ENCODE peak calls at places on chromosomes 4 and X, in seven cellular contexts. L is astrocyte of the spinal cord, Q is AG10803, X is pancreas, A is fibroblast of lung, I is endodermal cell, O is BJ. F is an unnamed sample.

GRCh38 chr4:185086053-185086452 is 57.0 kb upstream of the SLC25A4 start:
- DNase-seq in L (no peak), Q (no peak), X (no peak), A (no peak), I (peak; percentile 74), O (no peak), F (no peak)

GRCh38 chr4:13534344-13535063 is 9.8 kb downstream of the NKX3-2 start:
- DNase-seq in L (no peak), Q (no peak), X (no peak), A (no peak), I (no peak), O (no peak), F (no peak)

GRCh38 chr4:134201216-134202098 is at the start of gene PABPC4L:
- DNase-seq in L (peak; percentile 77), Q (peak; percentile 13), X (no peak), A (peak; percentile 81), I (peak; percentile 80), O (no peak), F (peak; percentile 78)

GRCh38 chr4:794911-795725 is 30.8 kb downstream of the CPLX1 start:
- DNase-seq in L (no peak), Q (no peak), X (no peak), A (no peak), I (peak; percentile 66), O (no peak), F (no peak)

GRCh38 chrX:128425546-128425945 is 373.3 kb upstream of the ACTRT1 start:
- DNase-seq in L (no peak), Q (no peak), X (no peak), A (no peak), I (no peak), O (no peak), F (no peak)

GRCh38 chrX:118181030-118181429 is 64.4 kb upstream of the KLHL13 start:
- DNase-seq in L (peak; percentile 63), Q (no peak), X (no peak), A (peak; percentile 58), I (no peak), O (no peak), F (peak; percentile 58)

GRCh38 chrX:108198420-108198819 is 106.8 kb downstream of the ATG4A start:
- DNase-seq in L (no peak), Q (no peak), X (no peak), A (peak; percentile 3), I (no peak), O (no peak), F (no peak)

GRCh38 chrX:146041741-146042140 is 224.1 kb downstream of the SLITRK2 start:
- DNase-seq in L (no peak), Q (no peak), X (no peak), A (no peak), I (no peak), O (no peak), F (no peak)

GRCh38 chrX:120773801-120774200 is 101.9 kb downstream of the CT47B1 start:
- DNase-seq in L (no peak), Q (no peak), X (no peak), A (no peak), I (no peak), O (no peak), F (no peak)

GRCh38 chr4:48269861-48270515 is 350 bp upstream of the TEC start:
- DNase-seq in L (peak; percentile 80), Q (peak; percentile 53), X (peak; percentile 96), A (peak; percentile 72), I (peak; percentile 98), O (no peak), F (peak; percentile 92)

GRCh38 chrX:10240918-10241317 is 84.1 kb downstream of the CLCN4 start:
- DNase-seq in L (peak; percentile 73), Q (peak; percentile 80), X (no peak), A (peak; percentile 90), I (no peak), O (peak; percentile 64), F (peak; percentile 54)

DNA sequence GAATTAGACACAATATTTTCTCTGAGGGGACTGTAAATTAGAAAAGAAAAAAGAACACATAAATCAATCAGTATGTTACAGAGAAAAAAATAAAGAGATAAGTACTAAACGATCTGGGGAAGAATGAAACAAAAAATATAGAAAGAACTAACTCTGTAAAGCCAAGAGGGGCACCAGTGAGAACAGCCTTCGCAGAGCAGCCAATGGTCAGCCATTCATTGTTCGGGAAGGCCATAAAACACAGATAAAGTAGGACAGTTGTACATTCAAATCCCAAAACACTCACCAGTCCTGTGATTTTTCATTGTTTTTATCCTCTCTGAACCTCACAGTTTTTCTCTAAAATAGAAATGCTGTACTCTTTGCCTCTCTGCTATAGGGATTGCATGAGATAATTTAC is 127.9 kb downstream of the NEK1 start:
- DNase-seq in L (peak; percentile 24), Q (peak; percentile 12), X (no peak), A (peak; percentile 8), I (no peak), O (no peak), F (no peak)
- TF ChIP-seq CTCF in L (peak; percentile 18), Q (peak; percentile 9), X (no peak), A (peak; percentile 43), I (peak; percentile 40), O (peak; percentile 14), F (no peak)

DNA sequence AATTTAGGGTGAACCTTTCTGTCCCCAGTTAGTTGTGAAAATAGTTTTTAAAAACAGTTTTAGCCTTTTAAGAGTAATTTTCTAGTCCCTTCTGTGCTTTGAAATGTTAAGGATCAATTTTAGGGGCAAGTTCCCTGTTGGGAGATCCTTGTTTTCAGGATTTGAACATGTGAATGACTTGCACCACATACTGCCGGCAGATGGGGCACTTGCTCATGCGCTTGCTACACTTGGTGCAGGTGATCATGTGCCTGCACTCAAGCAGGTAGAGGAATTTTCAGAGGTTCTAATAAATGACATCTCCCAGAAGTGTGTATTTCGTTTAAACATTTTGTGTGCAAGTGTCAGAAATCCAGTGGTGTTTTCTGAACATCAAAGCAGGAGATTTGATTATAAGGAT is 195.9 kb downstream of the CHM start:
- DNase-seq in L (no peak), Q (no peak), X (peak; percentile 21), A (no peak), I (peak; percentile 70), O (no peak), F (no peak)
- TF ChIP-seq CTCF in L (peak; percentile 43), Q (peak; percentile 22), X (no peak), A (peak; percentile 48), I (peak; percentile 86), O (peak; percentile 35), F (no peak)

GRCh38 chr4:92071587-92071986 is 232.2 kb upstream of the GRID2 start:
- DNase-seq in L (no peak), Q (no peak), X (no peak), A (no peak), I (no peak), O (no peak), F (no peak)

GRCh38 chr4:92064574-92064973 is 239.2 kb upstream of the GRID2 start:
- DNase-seq in L (no peak), Q (no peak), X (no peak), A (no peak), I (no peak), O (no peak), F (no peak)

GRCh38 chr4:92066485-92066884 is 237.3 kb upstream of the GRID2 start:
- DNase-seq in L (no peak), Q (no peak), X (peak; percentile 24), A (no peak), I (no peak), O (no peak), F (no peak)
- TF ChIP-seq CTCF in L (no peak), Q (no peak), X (no peak), A (no peak), I (no peak), O (no peak), F (no peak)

GRCh38 chr4:140621161-140621560 is 52.4 kb upstream of the UCP1 start:
- DNase-seq in L (no peak), Q (no peak), X (no peak), A (no peak), I (no peak), O (no peak), F (no peak)

GRCh38 chr4:140622333-140622958 is 53.7 kb upstream of the UCP1 start:
- DNase-seq in L (no peak), Q (no peak), X (no peak), A (no peak), I (no peak), O (no peak), F (no peak)

GRCh38 chr4:140630246-140630645 is 61.5 kb upstream of the UCP1 start:
- DNase-seq in L (no peak), Q (no peak), X (no peak), A (no peak), I (peak; percentile 86), O (no peak), F (no peak)

GRCh38 chr4:140628016-140628415 is 59.3 kb upstream of the UCP1 start:
- DNase-seq in L (no peak), Q (no peak), X (no peak), A (no peak), I (no peak), O (no peak), F (no peak)

DNA sequence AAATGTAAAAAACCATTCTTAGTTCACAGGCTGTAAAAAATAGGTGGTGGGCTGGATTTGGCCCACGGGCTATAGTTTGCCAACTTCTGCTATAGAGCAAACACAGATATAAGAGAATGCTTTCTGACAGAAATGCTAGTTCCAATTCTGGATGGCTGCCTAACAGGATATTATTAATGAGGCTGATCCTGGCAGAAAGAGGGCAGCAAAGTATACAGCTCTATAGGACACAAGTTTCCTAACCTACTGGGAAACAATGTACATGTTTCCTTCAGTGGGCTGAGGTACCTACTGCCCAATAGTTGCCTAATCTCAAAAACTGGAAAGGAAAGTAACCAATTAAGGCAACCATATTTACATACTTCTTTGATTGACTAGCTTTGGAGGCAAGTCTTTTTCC is 58.2 kb upstream of the UCP1 start:
- DNase-seq in L (no peak), Q (no peak), X (no peak), A (no peak), I (no peak), O (no peak), F (peak; percentile 25)
- TF ChIP-seq CTCF in L (peak; percentile 14), Q (no peak), X (no peak), A (no peak), I (no peak), O (peak; percentile 31), F (no peak)

GRCh38 chr4:6894528-6895498 is 14.8 kb upstream of the TBC1D14 start:
- DNase-seq in L (no peak), Q (no peak), X (no peak), A (no peak), I (no peak), O (no peak), F (no peak)

GRCh38 chr4:6892909-6893202 is 16.8 kb upstream of the TBC1D14 start:
- DNase-seq in L (no peak), Q (no peak), X (no peak), A (no peak), I (no peak), O (no peak), F (no peak)

GRCh38 chr4:6892190-6892908 is 17.3 kb upstream of the TBC1D14 start:
- DNase-seq in L (peak; percentile 74), Q (peak; percentile 58), X (no peak), A (peak; percentile 73), I (peak; percentile 77), O (no peak), F (no peak)

GRCh38 chr4:6893449-6894085 is 16.1 kb upstream of the TBC1D14 start:
- DNase-seq in L (peak; percentile 66), Q (peak; percentile 46), X (no peak), A (peak; percentile 54), I (no peak), O (no peak), F (no peak)

GRCh38 chr4:6894086-6894478 is 15.5 kb upstream of the TBC1D14 start:
- DNase-seq in L (no peak), Q (no peak), X (no peak), A (no peak), I (no peak), O (no peak), F (no peak)
- TF ChIP-seq CTCF in L (no peak), Q (no peak), X (no peak), A (no peak), I (no peak), O (no peak), F (no peak)

F was measured in MCF 10A.